ENCODE peak calls at places on chromosomes 6 and 20, in four cellular contexts. Z is tibial artery, S is GM03348, I is NCI-H146. B is an unnamed sample.

GRCh38 chr20:6767536-6768227 is at the start of gene BMP2:
- DNase-seq in Z (peak; percentile 24), S (peak; percentile 79), I (peak; percentile 78), B (peak; percentile 74)

GRCh38 chr6:106511274-106512047 is 117.8 kb downstream of the RTN4IP1 start:
- DNase-seq in Z (peak; percentile 32), S (peak; percentile 78), I (peak; percentile 32), B (peak; percentile 59)

GRCh38 chr20:18728165-18728866 is 85.3 kb upstream of the SCP2D1 start:
- DNase-seq in Z (no peak), S (no peak), I (no peak), B (no peak)

GRCh38 chr6:109379706-109380105 is 2.6 kb downstream of the CD164 start:
- DNase-seq in Z (no peak), S (peak; percentile 27), I (no peak), B (no peak)

GRCh38 chr20:25285091-25285647 is 37.3 kb downstream of the PYGB start:
- DNase-seq in Z (peak; percentile 11), S (no peak), I (no peak), B (no peak)

GRCh38 chr6:104118274-104118673 is 741.4 kb downstream of the HACE1 start:
- DNase-seq in Z (no peak), S (peak; percentile 2), I (no peak), B (no peak)

GRCh38 chr6:41021832-41022231 is 17.2 kb downstream of the UNC5CL start:
- DNase-seq in Z (no peak), S (peak; percentile 68), I (peak; percentile 35), B (no peak)

GRCh38 chr20:8435251-8436035 is 303.4 kb downstream of the PLCB1 start:
- DNase-seq in Z (no peak), S (no peak), I (no peak), B (no peak)

GRCh38 chr6:3797231-3798200 is 46.0 kb upstream of the PXDC1 start:
- DNase-seq in Z (no peak), S (peak; percentile 82), I (no peak), B (no peak)

GRCh38 chr6:169489642-169490408 is 212.0 kb downstream of the WDR27 start:
- DNase-seq in Z (no peak), S (peak; percentile 70), I (no peak), B (no peak)

GRCh38 chr6:84467296-84467695 is 239.9 kb upstream of the CEP162 start:
- DNase-seq in Z (no peak), S (no peak), I (no peak), B (no peak)

GRCh38 chr6:133697666-133698065 is 191.2 kb upstream of the TCF21 start:
- DNase-seq in Z (no peak), S (peak; percentile 26), I (no peak), B (no peak)

GRCh38 chr20:31835977-31836852 is 9.2 kb downstream of the FOXS1 start:
- DNase-seq in Z (peak; percentile 92), S (peak; percentile 95), I (peak; percentile 37), B (peak; percentile 90)

GRCh38 chr20:32965581-32966373 is 38.5 kb downstream of the SUN5 start:
- DNase-seq in Z (no peak), S (peak; percentile 2), I (no peak), B (no peak)

GRCh38 chr20:16222859-16223411 is 350.3 kb downstream of the KIF16B start:
- DNase-seq in Z (no peak), S (no peak), I (no peak), B (no peak)

GRCh38 chr20:63497946-63498935 is 642 bp downstream of the EEF1A2 start:
- DNase-seq in Z (no peak), S (peak; percentile 73), I (peak; percentile 65), B (peak; percentile 82)

GRCh38 chr20:32354592-32355416 is 3.3 kb upstream of the ASXL1 start:
- DNase-seq in Z (no peak), S (peak; percentile 31), I (no peak), B (no peak)

GRCh38 chr6:16591681-16592549 is 169.3 kb downstream of the ATXN1 start:
- DNase-seq in Z (no peak), S (no peak), I (no peak), B (no peak)

GRCh38 chr20:3916347-3916746 is 27.2 kb downstream of the PANK2 start:
- DNase-seq in Z (no peak), S (no peak), I (no peak), B (no peak)

GRCh38 chr20:58366016-58366415 is 23.0 kb upstream of the VAPB start:
- DNase-seq in Z (no peak), S (no peak), I (no peak), B (no peak)

GRCh38 chr6:112946051-112946450 is 598.9 kb downstream of the RFPL4B start:
- DNase-seq in Z (no peak), S (peak; percentile 27), I (no peak), B (no peak)

GRCh38 chr6:141484726-141485125 is 648.0 kb upstream of the GJE1 start:
- DNase-seq in Z (no peak), S (no peak), I (no peak), B (no peak)

GRCh38 chr6:137145421-137145820 is 28.0 kb downstream of the IL22RA2 start:
- DNase-seq in Z (no peak), S (no peak), I (no peak), B (no peak)

GRCh38 chr6:141403827-141404226 is 728.9 kb upstream of the GJE1 start:
- DNase-seq in Z (no peak), S (peak; percentile 6), I (no peak), B (no peak)

GRCh38 chr6:11755725-11756124 is 22.9 kb downstream of the ADTRP start:
- DNase-seq in Z (no peak), S (no peak), I (no peak), B (no peak)

GRCh38 chr6:149015224-149015876 is 268.5 kb downstream of the UST start:
- DNase-seq in Z (no peak), S (peak; percentile 36), I (no peak), B (no peak)